ENCODE peak calls at places on chromosomes 4 and X, in ten cellular contexts. I, D, X, E, F, K, P, R, A and N are unnamed samples.

GRCh38 chrX:154735695-154736393 is 15.0 kb downstream of the GAB3 start:
- DNase-seq in I (no peak), D (no peak), X (no peak), E (no peak), F (no peak), K (peak; percentile 75), P (no peak), R (no peak), A (no peak), N (no peak)

GRCh38 chrX:20412871-20413486 is 146.3 kb upstream of the RPS6KA3 start:
- DNase-seq in I (no peak), D (peak; percentile 72), X (peak; percentile 29), E (peak; percentile 4), F (no peak), K (peak; percentile 15), P (no peak), R (no peak), A (peak; percentile 44), N (no peak)

GRCh38 chr4:58953575-58953974 is 1843.4 kb upstream of the IGFBP7 start:
- DNase-seq in I (no peak), D (no peak), X (no peak), E (no peak), F (no peak), K (no peak), P (no peak), R (no peak), A (no peak), N (no peak)

GRCh38 chrX:66961665-66962064 is 322.8 kb upstream of the EDA2R start:
- DNase-seq in I (no peak), D (no peak), X (no peak), E (no peak), F (no peak), K (no peak), P (no peak), R (no peak), A (no peak), N (no peak)

GRCh38 chr4:164779811-164780216 is 25.9 kb downstream of the SMIM31 start:
- DNase-seq in I (peak; percentile 10), D (no peak), X (peak; percentile 37), E (peak; percentile 28), F (peak; percentile 56), K (no peak), P (peak; percentile 49), R (peak; percentile 58), A (no peak), N (peak; percentile 11)

GRCh38 chr4:104966349-104967033 is 180.2 kb upstream of the TET2 start:
- DNase-seq in I (no peak), D (no peak), X (no peak), E (no peak), F (no peak), K (no peak), P (no peak), R (no peak), A (peak; percentile 74), N (no peak)

GRCh38 chr4:154119317-154119716 is 330.4 kb upstream of the SFRP2 start:
- DNase-seq in I (no peak), D (no peak), X (no peak), E (no peak), F (no peak), K (no peak), P (no peak), R (no peak), A (no peak), N (no peak)

GRCh38 chr4:128573781-128574508 is 235.6 kb upstream of the JADE1 start:
- DNase-seq in I (no peak), D (no peak), X (no peak), E (no peak), F (no peak), K (no peak), P (no peak), R (no peak), A (no peak), N (no peak)

GRCh38 chrX:55801811-55802210 is 84.3 kb downstream of the RRAGB start:
- DNase-seq in I (no peak), D (no peak), X (no peak), E (no peak), F (no peak), K (no peak), P (no peak), R (no peak), A (no peak), N (no peak)
- TF ChIP-seq CTCF in I (no peak), D (no peak), X (no peak), E (no peak), F (no peak), K (no peak), P (no peak), R (no peak), A (no peak), N (no peak)

GRCh38 chr4:32417113-32417704 is 1697.0 kb downstream of the PCDH7 start:
- DNase-seq in I (no peak), D (no peak), X (no peak), E (peak; percentile 12), F (no peak), K (no peak), P (no peak), R (no peak), A (no peak), N (no peak)
- TF ChIP-seq CTCF in I (no peak), D (no peak), X (no peak), E (peak; percentile 73), F (peak; percentile 9), K (no peak), P (peak; percentile 35), R (peak; percentile 69), A (no peak), N (peak; percentile 32)

GRCh38 chrX:125998432-125998831 is 167.7 kb downstream of the DCAF12L2 start:
- DNase-seq in I (no peak), D (no peak), X (no peak), E (peak; percentile 1), F (no peak), K (no peak), P (no peak), R (peak; percentile 4), A (no peak), N (no peak)
- TF ChIP-seq CTCF in I (no peak), D (peak; percentile 26), X (no peak), E (peak; percentile 67), F (peak; percentile 27), K (peak; percentile 45), P (peak; percentile 28), R (peak; percentile 41), A (no peak), N (peak; percentile 77)

DNA sequence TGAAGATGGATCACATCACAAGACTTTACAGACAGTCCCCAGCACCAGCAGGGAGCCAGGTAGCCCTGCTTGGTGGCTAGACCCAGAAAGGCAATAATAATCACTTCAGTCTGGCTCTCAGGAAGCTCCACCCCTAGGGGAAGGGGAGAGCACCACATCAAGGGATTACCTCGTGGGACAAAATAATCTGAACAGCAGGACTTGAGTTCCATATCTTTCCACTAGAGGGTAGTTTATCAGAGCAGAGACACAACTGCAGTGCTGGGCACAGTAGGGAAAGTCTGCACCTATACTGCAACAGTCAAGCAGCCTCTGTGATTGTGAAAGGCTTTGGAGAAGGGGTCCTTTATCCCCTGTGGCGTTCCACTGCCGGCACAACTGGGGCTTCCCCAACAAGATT is 547.0 kb upstream of the POU3F4 start:
- DNase-seq in I (no peak), D (no peak), X (no peak), E (peak; percentile 0), F (no peak), K (no peak), P (no peak), R (no peak), A (no peak), N (no peak)
- TF ChIP-seq CTCF in I (no peak), D (no peak), X (no peak), E (no peak), F (peak; percentile 5), K (no peak), P (no peak), R (no peak), A (no peak), N (peak; percentile 36)

GRCh38 chrX:71859637-71860036 is 51.0 kb upstream of the NHSL2 start:
- DNase-seq in I (no peak), D (no peak), X (no peak), E (peak; percentile 27), F (peak; percentile 44), K (no peak), P (no peak), R (peak; percentile 28), A (no peak), N (no peak)
- TF ChIP-seq CTCF in I (peak; percentile 41), D (peak; percentile 17), X (no peak), E (peak; percentile 74), F (peak; percentile 54), K (peak; percentile 60), P (peak; percentile 51), R (peak; percentile 54), A (peak; percentile 40), N (peak; percentile 58)

GRCh38 chr4:181597766-181598165 is 645.4 kb upstream of the TENM3 start:
- DNase-seq in I (no peak), D (no peak), X (no peak), E (no peak), F (no peak), K (no peak), P (no peak), R (no peak), A (no peak), N (no peak)

GRCh38 chr4:181595711-181596110 is 647.5 kb upstream of the TENM3 start:
- DNase-seq in I (no peak), D (no peak), X (no peak), E (no peak), F (no peak), K (no peak), P (no peak), R (no peak), A (no peak), N (no peak)

GRCh38 chr4:181594188-181594587 is 649.0 kb upstream of the TENM3 start:
- DNase-seq in I (no peak), D (no peak), X (no peak), E (no peak), F (no peak), K (no peak), P (no peak), R (no peak), A (no peak), N (no peak)

GRCh38 chr4:181592221-181592745 is 650.9 kb upstream of the TENM3 start:
- DNase-seq in I (no peak), D (no peak), X (no peak), E (peak; percentile 12), F (no peak), K (no peak), P (no peak), R (no peak), A (no peak), N (no peak)

DNA sequence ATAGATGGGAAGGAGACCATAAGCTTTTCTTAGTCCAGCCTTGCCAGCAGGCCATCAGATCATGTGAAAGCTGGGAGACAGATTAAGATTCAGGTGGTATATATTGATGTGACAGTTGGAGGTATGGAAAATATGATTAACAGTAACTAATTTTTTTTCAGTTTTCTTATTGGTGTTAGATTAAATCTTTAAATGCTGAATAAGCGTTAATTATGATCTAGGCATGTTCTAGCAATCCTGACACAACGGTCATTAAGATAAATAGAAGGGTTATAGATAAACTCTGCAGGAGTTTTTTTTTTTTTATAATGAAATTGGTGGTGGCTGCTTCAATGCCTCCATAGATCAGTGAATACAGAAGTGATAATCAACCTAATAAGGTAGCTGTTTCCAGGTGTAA is 649.5 kb upstream of the TENM3 start:
- DNase-seq in I (no peak), D (no peak), X (no peak), E (no peak), F (no peak), K (no peak), P (no peak), R (no peak), A (no peak), N (no peak)
- TF ChIP-seq CTCF in I (no peak), D (no peak), X (no peak), E (no peak), F (no peak), K (no peak), P (no peak), R (no peak), A (no peak), N (no peak)